ENCODE peak calls at places on chromosomes 4 and X, in ten cellular contexts. F is GM13976, C is OCI-LY7, Z is left ventricle myocardium inferior, I is lower lobe of right lung, P is colonic mucosa, K is GM20000, D is upper lobe of left lung, Y is cardiac muscle cell, X is tibial nerve. W is an unnamed sample.
A peak's percentile ranks its signal among the peaks of the same experiment; 100 is the strongest.

GRCh38 chrX:136585960-136586359 is 53.9 kb downstream of the VGLL1 start:
- DNase-seq in Z (no peak), F (no peak), I (no peak), P (no peak), X (no peak), K (no peak), Y (no peak), D (no peak), C (no peak), W (no peak)

GRCh38 chr4:92091335-92091734 is 212.4 kb upstream of the GRID2 start:
- DNase-seq in D (no peak), X (no peak), Z (no peak), K (no peak), I (no peak), C (peak; percentile 5), F (no peak), Y (no peak), P (no peak), W (no peak)

GRCh38 chrX:148223361-148223760 is 242.2 kb downstream of the FMR1NB start:
- DNase-seq in I (no peak), C (no peak), Z (no peak), F (no peak), D (no peak), X (no peak), P (no peak), Y (no peak), K (no peak), W (no peak)

GRCh38 chr4:138111462-138112000 is 130.6 kb downstream of the SLC7A11 start:
- DNase-seq in K (no peak), D (no peak), C (no peak), X (no peak), Z (no peak), I (no peak), Y (no peak), F (no peak), P (no peak), W (no peak)

GRCh38 chr4:127776620-127777019 is 5.5 kb upstream of the HSPA4L start:
- DNase-seq in Y (no peak), Z (no peak), F (no peak), C (no peak), I (no peak), D (no peak), K (no peak), X (no peak), P (no peak), W (no peak)

GRCh38 chr4:11532138-11532537 is 103.4 kb upstream of the HS3ST1 start:
- DNase-seq in K (no peak), F (no peak), Y (no peak), P (no peak), X (no peak), C (no peak), Z (no peak), I (no peak), D (no peak), W (no peak)

GRCh38 chr4:4388836-4389575 is 2.1 kb downstream of the NSG1 start:
- DNase-seq in F (no peak), Y (no peak), I (no peak), D (no peak), C (no peak), X (no peak), Z (no peak), P (no peak), K (no peak), W (peak; percentile 46)

GRCh38 chr4:172996571-172997216 is 171.9 kb upstream of the GALNT7 start:
- DNase-seq in Z (no peak), P (no peak), K (no peak), X (no peak), C (no peak), Y (no peak), D (no peak), I (no peak), F (no peak), W (no peak)

GRCh38 chrX:151680805-151681204 is 14.5 kb upstream of the PRRG3 start:
- DNase-seq in D (no peak), X (no peak), Z (no peak), F (peak; percentile 49), I (no peak), Y (peak; percentile 60), P (peak; percentile 53), K (peak; percentile 53), C (peak; percentile 44), W (no peak)

GRCh38 chrX:142873214-142873613 is 152.5 kb upstream of the SPANXN4 start:
- DNase-seq in K (no peak), C (no peak), Z (no peak), P (no peak), X (no peak), D (no peak), Y (no peak), F (no peak), I (no peak), W (no peak)

GRCh38 chrX:139798701-139799100 is 90.7 kb upstream of the MCF2 start:
- DNase-seq in C (no peak), I (no peak), Y (no peak), K (no peak), X (no peak), F (no peak), P (no peak), D (no peak), Z (no peak), W (no peak)

GRCh38 chrX:40173662-40174593 is 76.2 kb upstream of the BCOR start:
- DNase-seq in Z (no peak), P (peak; percentile 52), Y (peak; percentile 59), I (peak; percentile 76), X (no peak), F (no peak), D (peak; percentile 83), C (peak; percentile 71), K (peak; percentile 52), W (no peak)

GRCh38 chr4:8038083-8038482 is 98.4 kb upstream of the AFAP1 start:
- DNase-seq in D (no peak), Z (no peak), Y (no peak), F (no peak), I (no peak), P (no peak), K (no peak), C (no peak), X (no peak), W (no peak)

GRCh38 chr4:149914521-149915115 is 99.0 kb upstream of the IQCM start:
- DNase-seq in X (no peak), Z (no peak), F (peak; percentile 60), C (peak; percentile 58), I (no peak), K (peak; percentile 28), P (peak; percentile 76), D (no peak), Y (peak; percentile 80), W (no peak)

GRCh38 chrX:31374786-31375185 is 302.9 kb upstream of the FTHL17 start:
- DNase-seq in Z (no peak), C (no peak), Y (no peak), X (no peak), P (no peak), D (no peak), I (no peak), K (no peak), F (no peak), W (no peak)

GRCh38 chr4:70721747-70722146 is at the start of gene RUFY3:
- DNase-seq in Z (no peak), C (no peak), Y (no peak), X (peak; percentile 20), K (no peak), I (no peak), P (no peak), F (no peak), D (no peak), W (no peak)

GRCh38 chr4:47505666-47506065 is 20.6 kb downstream of the ATP10D start:
- DNase-seq in I (no peak), Z (no peak), X (no peak), P (no peak), K (no peak), D (no peak), F (no peak), Y (no peak), C (no peak), W (no peak)

GRCh38 chr4:41060352-41061318 is 153.7 kb downstream of the APBB2 start:
- DNase-seq in C (no peak), Y (no peak), P (no peak), I (no peak), F (no peak), K (no peak), D (no peak), X (no peak), Z (no peak), W (no peak)
- TF ChIP-seq CTCF in C (no peak), Y (no peak), P (no peak), I (no peak), F (no peak), K (no peak), D (no peak), X (no peak), Z (peak; percentile 13), W (no peak)

DNA sequence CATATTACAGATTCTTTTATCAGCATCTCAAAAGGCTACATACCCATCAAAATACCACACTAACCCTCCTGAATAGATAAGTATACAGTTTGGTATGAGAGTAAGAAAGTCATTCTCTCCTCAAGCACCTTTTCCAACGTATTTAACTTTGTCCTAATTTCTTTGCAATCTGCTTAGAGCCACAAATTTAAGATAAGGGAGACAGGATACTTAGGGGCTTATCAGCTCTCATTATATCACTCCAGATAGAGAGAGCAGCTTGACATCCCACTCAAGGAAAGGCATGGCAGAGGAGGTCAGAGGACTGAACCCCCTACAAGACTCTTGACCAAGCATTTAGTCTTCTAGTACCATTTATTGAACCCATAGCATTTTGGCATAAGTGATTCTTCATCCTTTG is 262.4 kb downstream of the ADGRA3 start:
- DNase-seq in C (no peak), P (no peak), X (no peak), D (no peak), F (no peak), Z (no peak), K (no peak), Y (no peak), I (no peak), W (no peak)
- TF ChIP-seq CTCF in C (no peak), P (no peak), X (no peak), D (no peak), F (no peak), Z (no peak), K (no peak), Y (no peak), I (no peak), W (no peak)

GRCh38 chr4:689498-690122 is 659 bp upstream of the SLC49A3 start:
- DNase-seq in Z (no peak), D (no peak), C (no peak), P (no peak), Y (no peak), F (no peak), K (no peak), X (no peak), I (no peak), W (peak; percentile 63)
- TF ChIP-seq CTCF in Z (no peak), D (no peak), C (no peak), P (no peak), Y (no peak), F (no peak), K (no peak), X (no peak), I (no peak), W (no peak)

DNA sequence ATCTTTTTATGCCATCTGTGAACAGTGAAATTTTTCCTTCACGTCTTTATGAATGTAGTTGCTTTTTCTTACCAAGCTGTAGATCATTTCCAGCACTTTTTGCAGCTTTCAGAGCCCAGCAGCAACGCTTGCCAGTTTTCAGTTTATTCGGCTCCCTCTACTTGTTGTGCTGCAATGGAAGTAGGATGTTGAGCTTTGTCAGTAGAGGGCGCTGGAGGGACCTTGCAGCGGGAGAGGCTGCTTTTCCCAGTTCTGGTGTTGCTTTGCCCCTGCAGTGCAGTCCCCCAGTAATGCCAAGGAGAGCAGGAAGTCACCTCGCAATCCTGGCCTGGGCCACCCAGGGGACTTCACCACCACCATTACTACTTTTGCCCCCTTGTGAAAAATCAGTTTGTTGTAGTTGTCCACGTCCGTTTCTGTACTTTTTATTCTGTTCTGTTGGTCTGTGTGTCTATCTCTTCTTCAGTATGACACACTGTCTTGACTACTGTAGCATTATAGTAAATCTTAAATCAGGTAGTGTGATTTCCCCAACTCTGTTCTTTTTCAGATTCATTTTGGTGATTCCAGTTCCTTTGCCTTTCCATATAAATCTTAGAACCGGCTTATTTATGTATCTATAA is 21.8 kb downstream of the CMC4 start:
- DNase-seq in X (no peak), F (no peak), I (no peak), D (peak; percentile 38), K (no peak), P (peak; percentile 71), C (peak; percentile 48), Y (peak; percentile 67), Z (no peak), W (no peak)
- TF ChIP-seq CTCF in X (peak; percentile 50), F (peak; percentile 43), I (peak; percentile 47), D (no peak), K (no peak), P (peak; percentile 46), C (peak; percentile 79), Y (peak; percentile 66), Z (peak; percentile 68), W (peak; percentile 60)